ENCODE peak calls at places on chromosomes 12 and 14, in seven cellular contexts. K is OCI-LY7; N is Peyer's patch; C is CD8-positive, alpha-beta memory T cell; B is A549; M is lower lobe of right lung; R is testis. W is an unnamed sample.

GRCh38 chr14:93268406-93268805 is 61.4 kb downstream of the UBR7 start:
- DNase-seq in N (no peak), B (no peak), R (no peak), K (no peak), M (no peak), C (no peak), W (no peak)

GRCh38 chr14:103133213-103134140 is 10.2 kb downstream of the TNFAIP2 start:
- DNase-seq in M (no peak), C (no peak), K (no peak), R (no peak), B (no peak), N (peak; percentile 34), W (no peak)

GRCh38 chr12:52946797-52947547 is 1.9 kb upstream of the KRT18 start:
- DNase-seq in C (no peak), B (peak; percentile 44), M (no peak), R (no peak), N (no peak), K (no peak), W (no peak)

GRCh38 chr12:24561411-24561871 is 387.5 kb downstream of the BCAT1 start:
- DNase-seq in M (no peak), R (no peak), K (no peak), N (no peak), B (no peak), C (no peak), W (no peak)

GRCh38 chr14:21476526-21476924 is 234 bp downstream of the RAB2B start:
- DNase-seq in M (peak; percentile 93), R (no peak), N (peak; percentile 94), C (no peak), K (no peak), B (no peak), W (peak; percentile 51)

GRCh38 chr12:15001733-15002471 is 29.1 kb downstream of the PDE6H start:
- DNase-seq in N (no peak), B (no peak), K (no peak), R (peak; percentile 82), M (peak; percentile 46), C (no peak), W (no peak)

GRCh38 chr12:77054856-77055255 is 10.5 kb downstream of the E2F7 start:
- DNase-seq in C (no peak), R (no peak), M (no peak), B (no peak), N (no peak), K (no peak), W (no peak)

GRCh38 chr12:43151406-43152080 is 400.5 kb downstream of the ADAMTS20 start:
- DNase-seq in R (no peak), M (no peak), B (no peak), N (no peak), K (no peak), C (no peak), W (peak; percentile 90)

GRCh38 chr12:20000229-20000869 is 368.0 kb upstream of the PDE3A start:
- DNase-seq in K (no peak), N (no peak), C (no peak), B (no peak), R (no peak), M (no peak), W (no peak)

DNA sequence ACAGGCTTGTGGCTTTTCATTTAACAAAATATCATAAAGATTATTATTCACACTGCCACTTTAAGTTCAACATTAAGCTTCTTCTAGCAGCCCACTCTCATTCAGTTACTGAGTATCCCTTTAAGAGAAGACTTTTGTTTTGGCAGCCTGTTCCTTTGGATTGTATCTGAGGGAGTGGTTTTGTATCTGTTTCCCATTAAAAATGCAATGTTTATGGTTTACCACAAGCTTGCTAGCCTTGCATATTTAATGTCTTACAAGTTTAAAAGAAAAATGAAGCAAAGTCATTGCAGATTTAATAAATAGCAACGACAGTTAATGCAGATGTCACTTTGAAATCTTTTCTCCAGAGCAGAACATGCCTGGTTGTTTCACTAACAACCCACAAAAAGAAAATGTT is 2.0 kb downstream of the DCN start:
- DNase-seq in C (no peak), B (no peak), M (no peak), R (no peak), N (no peak), K (no peak), W (peak; percentile 86)
- H3K4me3 ChIP-seq in C (no peak overlapping the region), B (no peak overlapping the region), M (peak overlapping the region; percentile 43), R (peak overlapping the region; percentile 25), N (no peak overlapping the region), K (no peak overlapping the region), W (peak overlapping the region; percentile 57)

GRCh38 chr12:120126635-120127005 is 10.1 kb upstream of the RAB35 start:
- DNase-seq in B (no peak), K (no peak), C (no peak), N (no peak), R (peak; percentile 27), M (peak; percentile 61), W (peak; percentile 60)
- H3K4me3 ChIP-seq in B (no peak overlapping the region), K (no peak overlapping the region), C (no peak overlapping the region), N (no peak overlapping the region), R (no peak overlapping the region), M (no peak overlapping the region), W (no peak overlapping the region)

GRCh38 chr14:24145219-24145618 is 1.2 kb downstream of the PSME2 start:
- DNase-seq in R (no peak), C (no peak), N (no peak), B (no peak), M (no peak), K (no peak), W (no peak)
- H3K4me3 ChIP-seq in R (no peak overlapping the region), C (peak overlapping the region; percentile 99), N (peak overlapping the region; percentile 96), B (peak overlapping the region; percentile 89), M (peak overlapping the region; percentile 97), K (peak overlapping the region; percentile 94), W (peak overlapping the region; percentile 73)

DNA sequence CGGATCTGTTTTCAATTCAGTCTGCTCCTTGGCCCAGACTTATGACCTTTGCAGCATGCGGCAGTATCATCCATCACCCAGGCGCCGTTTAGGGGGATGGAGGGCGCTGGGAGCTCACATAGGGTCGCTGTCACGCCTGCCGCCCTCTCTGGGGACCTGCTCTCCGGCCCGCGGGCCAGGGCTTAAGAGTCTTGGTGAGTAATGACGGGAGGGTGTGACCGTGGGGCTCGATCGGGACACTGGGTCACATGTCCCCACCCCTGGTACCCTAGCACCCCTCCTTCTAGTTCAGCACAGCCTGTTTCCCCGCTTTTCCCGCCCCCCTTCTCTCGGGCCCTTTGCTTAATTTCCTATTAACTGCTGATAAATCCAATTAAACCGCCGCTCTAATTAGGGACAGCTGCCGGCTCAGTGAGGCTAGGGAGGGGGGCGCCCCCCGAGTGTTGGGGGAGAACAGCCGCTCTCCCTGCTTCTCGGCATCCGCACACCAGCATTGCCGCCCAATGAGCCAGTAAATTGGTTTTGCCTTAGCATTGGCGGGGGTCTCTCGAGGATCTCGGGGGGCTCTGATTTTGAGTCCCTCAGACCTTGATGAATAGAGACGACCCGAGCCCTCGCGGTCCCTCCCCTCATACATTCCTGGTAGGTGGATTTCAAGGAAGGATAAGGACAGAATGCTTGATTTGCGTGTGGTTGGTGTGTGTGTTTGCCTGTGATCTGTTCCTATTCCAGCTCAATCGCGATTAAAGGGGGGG is 9.3 kb downstream of the STAC3 start:
- DNase-seq in K (peak; percentile 53), R (no peak), C (no peak), M (no peak), B (no peak), N (peak; percentile 46), W (no peak)
- H3K4me3 ChIP-seq in K (peak overlapping the region; percentile 74), R (no peak overlapping the region), C (no peak overlapping the region), M (no peak overlapping the region), B (no peak overlapping the region), N (no peak overlapping the region), W (peak overlapping the region; percentile 62)